ENCODE peak calls at places on chromosome 18, in five cellular contexts. X is GM23338, I is GM23248, T is neural progenitor cell, F is MM.1S. V is an unnamed sample.

GRCh38 chr18:673769-674168 is 16.3 kb downstream of the TYMS start:
- DNase-seq in X (no peak), I (no peak), T (no peak), F (no peak), V (no peak)

GRCh38 chr18:46148810-46149209 is 44.6 kb downstream of the HAUS1 start:
- DNase-seq in X (peak; percentile 96), I (peak; percentile 71), T (peak; percentile 78), F (peak; percentile 60), V (peak; percentile 66)

GRCh38 chr18:36697905-36698304 is 130.9 kb downstream of the TPGS2 start:
- DNase-seq in X (no peak), I (peak; percentile 94), T (no peak), F (no peak), V (peak; percentile 70)

GRCh38 chr18:65260030-65260429 is 490.8 kb upstream of the CDH7 start:
- DNase-seq in X (no peak), I (no peak), T (no peak), F (no peak), V (no peak)

GRCh38 chr18:490624-491023 is 9.9 kb downstream of the COLEC12 start:
- DNase-seq in X (no peak), I (no peak), T (no peak), F (no peak), V (no peak)

GRCh38 chr18:28208712-28209265 is 31.9 kb upstream of the CDH2 start:
- DNase-seq in X (no peak), I (peak; percentile 20), T (no peak), F (no peak), V (no peak)

GRCh38 chr18:69898241-69898861 is 49.3 kb downstream of the CD226 start:
- DNase-seq in X (no peak), I (no peak), T (no peak), F (no peak), V (no peak)

GRCh38 chr18:9950289-9951016 is 36.6 kb downstream of the VAPA start:
- DNase-seq in X (no peak), I (peak; percentile 40), T (no peak), F (no peak), V (no peak)

GRCh38 chr18:12839526-12840196 is 44.4 kb downstream of the PTPN2 start:
- DNase-seq in X (no peak), I (peak; percentile 42), T (no peak), F (peak; percentile 83), V (no peak)

GRCh38 chr18:13364721-13365205 is 146.2 kb downstream of the LDLRAD4 start:
- DNase-seq in X (no peak), I (no peak), T (no peak), F (no peak), V (no peak)

GRCh38 chr18:23935804-23936203 is 78.8 kb upstream of the TTC39C start:
- DNase-seq in X (no peak), I (no peak), T (no peak), F (no peak), V (no peak)

GRCh38 chr18:75247041-75247551 is 36.5 kb downstream of the TSHZ1 start:
- DNase-seq in X (no peak), I (peak; percentile 73), T (no peak), F (no peak), V (no peak)

GRCh38 chr18:75249192-75249551 is 38.6 kb downstream of the TSHZ1 start:
- DNase-seq in X (no peak), I (no peak), T (no peak), F (no peak), V (no peak)

GRCh38 chr18:75248426-75249191 is 38.0 kb downstream of the TSHZ1 start:
- DNase-seq in X (no peak), I (peak; percentile 21), T (no peak), F (no peak), V (no peak)

GRCh38 chr18:75249672-75250470 is 39.3 kb downstream of the TSHZ1 start:
- DNase-seq in X (no peak), I (no peak), T (no peak), F (no peak), V (no peak)

GRCh38 chr18:75247601-75248421 is 37.2 kb downstream of the TSHZ1 start:
- DNase-seq in X (no peak), I (peak; percentile 74), T (no peak), F (peak; percentile 18), V (no peak)
- H3K27ac ChIP-seq in X (no peak overlapping the region), I (peak overlapping the region; percentile 73), T (no peak overlapping the region), F (no peak overlapping the region), V (no peak overlapping the region)

GRCh38 chr18:63157293-63158011 is 162.1 kb downstream of the BCL2 start:
- DNase-seq in X (no peak), I (no peak), T (no peak), F (peak; percentile 92), V (no peak)

GRCh38 chr18:63158676-63159291 is 160.8 kb downstream of the BCL2 start:
- DNase-seq in X (no peak), I (no peak), T (no peak), F (peak; percentile 87), V (no peak)

GRCh38 chr18:63159590-63159989 is 160.0 kb downstream of the BCL2 start:
- DNase-seq in X (no peak), I (no peak), T (no peak), F (peak; percentile 78), V (no peak)

GRCh38 chr18:63155910-63156773 is 163.4 kb downstream of the BCL2 start:
- DNase-seq in X (no peak), I (no peak), T (no peak), F (no peak), V (no peak)

GRCh38 chr18:63158012-63158631 is 161.4 kb downstream of the BCL2 start:
- DNase-seq in X (no peak), I (no peak), T (no peak), F (peak; percentile 34), V (no peak)
- H3F3A ChIP-seq in X (no peaks in the 10 kb centered on the region), I (peaks cover 21% of the 10 kb centered on the region), T (no peaks in the 10 kb centered on the region), F (peaks cover 72% of the 10 kb centered on the region), V (no peaks in the 10 kb centered on the region)

DNA sequence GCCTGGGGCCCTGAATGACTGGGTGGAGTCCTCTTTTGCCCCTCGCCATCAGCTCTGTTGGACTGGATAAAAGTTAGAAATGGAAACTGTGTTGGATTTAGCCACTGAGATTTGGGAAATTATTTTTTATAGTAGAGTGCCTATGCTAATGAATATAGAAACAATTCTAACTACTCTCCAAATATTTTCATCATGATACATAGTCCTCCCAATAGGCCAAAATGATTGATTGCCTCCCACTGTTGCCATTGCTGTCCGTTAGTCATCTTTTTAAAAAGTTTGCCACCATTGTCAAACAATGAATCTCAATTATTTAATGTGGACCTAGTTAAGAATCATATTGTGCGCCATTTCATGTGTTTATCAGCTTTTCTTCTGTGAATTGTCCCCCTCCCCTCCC is 417.0 kb downstream of the GALR1 start:
- DNase-seq in X (no peak), I (no peak), T (no peak), F (no peak), V (no peak)
- H3K36me3 ChIP-seq in X (no peaks in the 10 kb centered on the region), I (no peaks in the 10 kb centered on the region), T (no peaks in the 10 kb centered on the region), F (no peaks in the 10 kb centered on the region), V (no peaks in the 10 kb centered on the region)

GRCh38 chr18:33757037-33757436 is 179.0 kb downstream of the ASXL3 start:
- DNase-seq in X (no peak), I (peak; percentile 78), T (no peak), F (no peak), V (no peak)

GRCh38 chr18:33755918-33756590 is 178.0 kb downstream of the ASXL3 start:
- DNase-seq in X (no peak), I (peak; percentile 95), T (no peak), F (no peak), V (peak; percentile 46)

GRCh38 chr18:33761363-33761762 is 183.3 kb downstream of the ASXL3 start:
- DNase-seq in X (no peak), I (peak; percentile 60), T (peak; percentile 15), F (peak; percentile 28), V (no peak)
- H3K27ac ChIP-seq in X (no peak overlapping the region), I (no peak overlapping the region), T (no peak overlapping the region), F (no peak overlapping the region), V (no peak overlapping the region)

DNA sequence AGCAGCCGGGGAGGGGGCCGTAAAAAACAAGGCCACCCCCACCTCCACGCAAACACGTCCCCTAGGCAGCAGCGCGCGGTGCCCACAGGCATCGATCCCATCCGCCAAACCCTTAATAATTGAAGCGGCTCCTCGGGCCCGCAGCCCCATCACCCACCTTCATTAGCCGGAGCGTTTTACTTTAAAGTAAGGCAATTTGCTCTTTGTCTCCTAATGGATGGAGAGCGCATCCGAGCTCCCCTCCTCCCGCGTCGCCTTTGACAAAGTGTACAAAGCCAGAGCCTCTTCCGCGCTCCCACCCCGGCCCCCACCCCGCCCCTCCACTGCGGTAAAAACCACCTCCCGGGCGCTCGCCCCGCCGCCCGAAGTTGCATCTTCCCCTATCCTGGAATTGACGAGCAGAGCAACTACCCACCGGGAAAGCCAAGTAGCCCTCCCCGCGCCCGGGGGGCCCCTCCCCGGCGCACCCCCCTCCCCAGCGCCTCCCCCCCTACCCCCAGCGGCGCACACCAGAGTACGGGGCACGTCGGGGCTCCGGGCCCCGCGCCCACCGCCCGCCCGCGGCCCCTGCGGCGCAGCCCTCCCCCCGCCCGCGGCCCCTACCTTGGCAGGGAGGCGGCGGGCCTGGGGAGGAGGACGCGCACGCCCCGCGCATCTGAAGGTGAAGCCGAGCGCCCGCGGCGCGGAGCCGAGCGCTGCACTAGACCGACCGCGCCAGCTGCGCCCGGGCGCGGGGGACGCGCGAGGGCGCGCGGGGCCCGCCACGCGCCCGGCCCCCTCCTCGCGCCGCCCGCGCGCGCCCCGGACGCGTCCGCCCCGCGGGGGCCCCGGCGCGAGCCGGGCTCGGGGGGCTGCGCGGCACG is at the start of gene ZNF516:
- DNase-seq in X (peak; percentile 74), I (peak; percentile 79), T (peak; percentile 87), F (no peak), V (no peak)
- H3F3A ChIP-seq in X (peaks cover 9% of the 10 kb centered on the region), I (peaks cover 28% of the 10 kb centered on the region), T (peaks cover 72% of the 10 kb centered on the region), F (peaks cover 23% of the 10 kb centered on the region), V (peaks cover 25% of the 10 kb centered on the region)